ENCODE peak calls at places on chromosomes 1 and 21, in seven cellular contexts. One of them, this sample, is unnamed.

GRCh38 chr1:114336360-114336759 is 174.6 kb downstream of the TRIM33 start:
- DNase-seq in heart left ventricle: no peak
- DNase-seq in Peyer's patch: no peak
- DNase-seq in A549: no peak
- DNase-seq in suprapubic skin: no peak
- DNase-seq in tibial nerve: no peak
- DNase-seq in esophagus muscularis mucosa: peak
- DNase-seq in this sample: no peak

GRCh38 chr21:44878053-44878982 is 4.8 kb upstream of the PTTG1IP start:
- DNase-seq in heart left ventricle: peak
- DNase-seq in Peyer's patch: peak
- DNase-seq in A549: peak
- DNase-seq in suprapubic skin: no peak
- DNase-seq in tibial nerve: no peak
- DNase-seq in esophagus muscularis mucosa: no peak
- DNase-seq in this sample: no peak

GRCh38 chr1:28247603-28248272 is 11.6 kb upstream of the SESN2 start:
- DNase-seq in heart left ventricle: no peak
- DNase-seq in Peyer's patch: no peak
- DNase-seq in A549: no peak
- DNase-seq in suprapubic skin: no peak
- DNase-seq in tibial nerve: no peak
- DNase-seq in esophagus muscularis mucosa: no peak
- DNase-seq in this sample: no peak

GRCh38 chr21:34649400-34649799 is 19.4 kb upstream of the CLIC6 start:
- DNase-seq in heart left ventricle: no peak
- DNase-seq in Peyer's patch: no peak
- DNase-seq in A549: no peak
- DNase-seq in suprapubic skin: no peak
- DNase-seq in tibial nerve: no peak
- DNase-seq in esophagus muscularis mucosa: no peak
- DNase-seq in this sample: peak

GRCh38 chr21:15986277-15986676 is 256.5 kb downstream of the USP25 start:
- DNase-seq in heart left ventricle: no peak
- DNase-seq in Peyer's patch: no peak
- DNase-seq in A549: no peak
- DNase-seq in suprapubic skin: no peak
- DNase-seq in tibial nerve: no peak
- DNase-seq in esophagus muscularis mucosa: no peak
- DNase-seq in this sample: no peak

GRCh38 chr1:36322085-36322785 is 1.2 kb downstream of the EVA1B start:
- DNase-seq in heart left ventricle: peak
- DNase-seq in Peyer's patch: no peak
- DNase-seq in A549: no peak
- DNase-seq in suprapubic skin: no peak
- DNase-seq in tibial nerve: no peak
- DNase-seq in esophagus muscularis mucosa: no peak
- DNase-seq in this sample: no peak

GRCh38 chr21:46196733-46197132 is 12.5 kb upstream of the SPATC1L start:
- DNase-seq in heart left ventricle: no peak
- DNase-seq in Peyer's patch: peak
- DNase-seq in A549: no peak
- DNase-seq in suprapubic skin: peak
- DNase-seq in tibial nerve: no peak
- DNase-seq in esophagus muscularis mucosa: no peak
- DNase-seq in this sample: no peak

GRCh38 chr1:202283991-202284390 is 57.7 kb downstream of the UBE2T start:
- DNase-seq in heart left ventricle: no peak
- DNase-seq in Peyer's patch: no peak
- DNase-seq in A549: peak
- DNase-seq in suprapubic skin: no peak
- DNase-seq in tibial nerve: no peak
- DNase-seq in esophagus muscularis mucosa: no peak
- DNase-seq in this sample: no peak

GRCh38 chr1:43968348-43968948 is 1.4 kb upstream of the DPH2 start:
- DNase-seq in heart left ventricle: no peak
- DNase-seq in Peyer's patch: no peak
- DNase-seq in A549: no peak
- DNase-seq in suprapubic skin: no peak
- DNase-seq in tibial nerve: no peak
- DNase-seq in esophagus muscularis mucosa: no peak
- DNase-seq in this sample: no peak

GRCh38 chr1:7827134-7827955 is 25.5 kb downstream of the UTS2 start:
- DNase-seq in heart left ventricle: no peak
- DNase-seq in Peyer's patch: peak
- DNase-seq in A549: no peak
- DNase-seq in suprapubic skin: no peak
- DNase-seq in tibial nerve: no peak
- DNase-seq in esophagus muscularis mucosa: no peak
- DNase-seq in this sample: no peak

GRCh38 chr1:211378844-211379243 is 52.2 kb downstream of the TRAF5 start:
- DNase-seq in heart left ventricle: no peak
- DNase-seq in Peyer's patch: no peak
- DNase-seq in A549: no peak
- DNase-seq in suprapubic skin: no peak
- DNase-seq in tibial nerve: no peak
- DNase-seq in esophagus muscularis mucosa: no peak
- DNase-seq in this sample: no peak

GRCh38 chr1:147169840-147170674 is 2.2 kb downstream of the PRKAB2 start:
- DNase-seq in heart left ventricle: no peak
- DNase-seq in Peyer's patch: no peak
- DNase-seq in A549: no peak
- DNase-seq in suprapubic skin: no peak
- DNase-seq in tibial nerve: no peak
- DNase-seq in esophagus muscularis mucosa: no peak
- DNase-seq in this sample: no peak

GRCh38 chr1:147168626-147169058 is 3.6 kb downstream of the PRKAB2 start:
- DNase-seq in heart left ventricle: no peak
- DNase-seq in Peyer's patch: peak
- DNase-seq in A549: no peak
- DNase-seq in suprapubic skin: no peak
- DNase-seq in tibial nerve: peak
- DNase-seq in esophagus muscularis mucosa: no peak
- DNase-seq in this sample: no peak

GRCh38 chr1:147171399-147172167 is 687 bp downstream of the PRKAB2 start:
- DNase-seq in heart left ventricle: no peak
- DNase-seq in Peyer's patch: no peak
- DNase-seq in A549: peak
- DNase-seq in suprapubic skin: no peak
- DNase-seq in tibial nerve: no peak
- DNase-seq in esophagus muscularis mucosa: no peak
- DNase-seq in this sample: no peak

GRCh38 chr1:147169171-147169570 is 3.1 kb downstream of the PRKAB2 start:
- DNase-seq in heart left ventricle: no peak
- DNase-seq in Peyer's patch: no peak
- DNase-seq in A549: no peak
- DNase-seq in suprapubic skin: no peak
- DNase-seq in tibial nerve: no peak
- DNase-seq in esophagus muscularis mucosa: no peak
- DNase-seq in this sample: no peak

DNA sequence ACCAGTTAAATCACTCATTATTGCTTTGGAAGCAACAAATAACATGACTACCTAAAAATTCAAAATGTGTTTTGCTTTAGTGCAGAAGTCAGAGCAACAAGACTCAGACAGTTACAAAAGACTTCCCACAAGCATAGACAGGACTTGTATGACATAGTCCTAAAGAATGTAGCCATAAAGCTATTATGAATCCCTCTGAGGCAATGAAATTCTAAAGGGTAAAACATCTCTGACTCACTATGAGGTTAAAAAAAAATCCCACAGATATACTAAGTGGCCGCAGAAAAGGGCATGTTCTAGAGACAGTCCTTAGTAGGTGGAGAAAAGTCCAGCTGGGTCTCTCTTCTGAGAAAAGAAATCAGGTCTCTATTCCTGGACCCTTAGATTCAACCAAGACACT is 4.9 kb downstream of the PRKAB2 start:
- DNase-seq in heart left ventricle: no peak
- DNase-seq in Peyer's patch: no peak
- DNase-seq in A549: peak
- DNase-seq in suprapubic skin: no peak
- DNase-seq in tibial nerve: no peak
- DNase-seq in esophagus muscularis mucosa: no peak
- DNase-seq in this sample: no peak
- H3K4me3 ChIP-seq in heart left ventricle: no peak
- H3K4me3 ChIP-seq in Peyer's patch: peak
- H3K4me3 ChIP-seq in A549: no peak
- H3K4me3 ChIP-seq in suprapubic skin: no peak
- H3K4me3 ChIP-seq in tibial nerve: no peak
- H3K4me3 ChIP-seq in esophagus muscularis mucosa: no peak
- H3K4me3 ChIP-seq in this sample: no peak

DNA sequence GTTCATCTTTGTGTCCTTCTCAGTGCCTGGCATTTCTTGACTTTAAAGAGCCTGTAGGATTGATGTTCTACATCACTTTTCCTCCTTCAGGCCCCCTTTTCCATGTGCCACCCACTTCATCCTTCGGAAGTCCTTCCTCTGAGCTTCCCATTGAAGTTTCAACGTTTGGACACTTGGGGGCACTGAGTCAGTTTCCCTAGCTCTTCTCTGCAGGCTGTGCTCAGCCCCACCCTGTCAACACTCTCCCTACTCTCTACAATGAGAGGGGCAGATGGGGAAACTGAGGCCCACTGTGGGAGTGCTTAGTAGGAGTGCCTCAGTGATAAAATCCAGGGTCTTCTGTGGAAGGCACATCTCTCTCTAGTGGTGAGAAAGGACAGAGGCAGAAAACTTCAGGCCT is 11.9 kb downstream of the KCNJ10 start:
- DNase-seq in heart left ventricle: no peak
- DNase-seq in Peyer's patch: no peak
- DNase-seq in A549: no peak
- DNase-seq in suprapubic skin: no peak
- DNase-seq in tibial nerve: no peak
- DNase-seq in esophagus muscularis mucosa: no peak
- DNase-seq in this sample: no peak
- TF ChIP-seq CTCF in heart left ventricle: peak
- TF ChIP-seq CTCF in Peyer's patch: peak
- TF ChIP-seq CTCF in A549: peak
- TF ChIP-seq CTCF in suprapubic skin: no peak
- TF ChIP-seq CTCF in tibial nerve: no peak
- TF ChIP-seq CTCF in esophagus muscularis mucosa: no peak
- TF ChIP-seq CTCF in this sample: no peak

DNA sequence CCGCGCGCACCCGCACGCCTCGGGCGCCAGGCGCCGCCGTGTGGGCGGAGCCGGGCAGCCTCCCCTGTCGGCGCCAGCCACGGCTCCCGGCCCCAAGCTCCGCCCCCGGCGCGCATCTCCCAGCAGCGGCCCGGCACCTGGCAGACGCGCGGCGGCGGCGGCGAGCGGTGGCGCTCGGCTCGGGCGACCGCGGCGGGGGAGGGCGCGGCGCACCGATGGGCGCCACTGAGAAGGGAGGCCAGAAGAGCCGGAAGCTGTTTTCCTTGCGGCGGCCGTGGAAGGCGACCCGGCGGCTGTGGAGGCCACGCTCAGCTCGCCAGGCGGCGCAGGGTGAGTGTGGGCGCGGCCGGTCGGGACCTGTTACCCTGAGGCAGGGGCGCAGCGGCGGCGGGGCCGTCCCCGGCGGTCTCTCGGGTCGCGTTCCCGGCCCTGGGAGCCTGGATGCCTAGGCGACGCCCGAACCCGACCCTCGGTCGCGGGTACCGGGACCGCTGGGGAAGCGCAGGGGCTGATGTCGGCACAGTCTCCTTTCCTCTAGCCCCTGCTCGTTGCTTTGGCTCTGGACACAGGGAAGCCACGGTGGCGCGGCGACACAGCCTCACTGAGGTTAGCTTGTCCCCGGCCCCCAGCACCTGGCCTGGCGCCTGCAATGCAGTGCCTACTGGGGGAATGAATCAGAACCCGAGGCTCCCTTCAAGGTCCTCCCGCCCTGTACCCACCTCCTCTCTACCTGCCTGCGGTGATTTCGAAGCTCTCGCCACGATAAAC is 54.8 kb upstream of the DNAJC6 start:
- DNase-seq in heart left ventricle: peak
- DNase-seq in Peyer's patch: peak
- DNase-seq in A549: peak
- DNase-seq in suprapubic skin: peak
- DNase-seq in tibial nerve: peak
- DNase-seq in esophagus muscularis mucosa: peak
- DNase-seq in this sample: peak
- TF ChIP-seq POLR2A in heart left ventricle: no peak
- TF ChIP-seq POLR2A in Peyer's patch: no peak
- TF ChIP-seq POLR2A in A549: peak
- TF ChIP-seq POLR2A in suprapubic skin: no peak
- TF ChIP-seq POLR2A in tibial nerve: peak
- TF ChIP-seq POLR2A in esophagus muscularis mucosa: no peak
- TF ChIP-seq POLR2A in this sample: no peak

GRCh38 chr1:1259948-1260614 is 13.6 kb upstream of the C1QTNF12 start:
- DNase-seq in heart left ventricle: no peak
- DNase-seq in Peyer's patch: no peak
- DNase-seq in A549: no peak
- DNase-seq in suprapubic skin: no peak
- DNase-seq in tibial nerve: no peak
- DNase-seq in esophagus muscularis mucosa: no peak
- DNase-seq in this sample: no peak
- H3K4me3 ChIP-seq in heart left ventricle: no peak
- H3K4me3 ChIP-seq in Peyer's patch: no peak
- H3K4me3 ChIP-seq in A549: no peak
- H3K4me3 ChIP-seq in suprapubic skin: no peak
- H3K4me3 ChIP-seq in tibial nerve: no peak
- H3K4me3 ChIP-seq in esophagus muscularis mucosa: no peak
- H3K4me3 ChIP-seq in this sample: no peak

GRCh38 chr1:243475966-243476365 is 220.1 kb downstream of the SDCCAG8 start:
- DNase-seq in heart left ventricle: no peak
- DNase-seq in Peyer's patch: no peak
- DNase-seq in A549: peak
- DNase-seq in suprapubic skin: no peak
- DNase-seq in tibial nerve: no peak
- DNase-seq in esophagus muscularis mucosa: no peak
- DNase-seq in this sample: no peak
- TF ChIP-seq CTCF in heart left ventricle: no peak
- TF ChIP-seq CTCF in Peyer's patch: peak
- TF ChIP-seq CTCF in A549: no peak
- TF ChIP-seq CTCF in suprapubic skin: no peak
- TF ChIP-seq CTCF in tibial nerve: no peak
- TF ChIP-seq CTCF in esophagus muscularis mucosa: no peak
- TF ChIP-seq CTCF in this sample: no peak

GRCh38 chr1:73194965-73195364 is 912.6 kb upstream of the NEGR1 start:
- DNase-seq in heart left ventricle: no peak
- DNase-seq in Peyer's patch: no peak
- DNase-seq in A549: no peak
- DNase-seq in suprapubic skin: no peak
- DNase-seq in tibial nerve: no peak
- DNase-seq in esophagus muscularis mucosa: no peak
- DNase-seq in this sample: no peak
- TF ChIP-seq POLR2A in heart left ventricle: no peak
- TF ChIP-seq POLR2A in Peyer's patch: no peak
- TF ChIP-seq POLR2A in A549: no peak
- TF ChIP-seq POLR2A in suprapubic skin: no peak
- TF ChIP-seq POLR2A in tibial nerve: no peak
- TF ChIP-seq POLR2A in esophagus muscularis mucosa: no peak
- TF ChIP-seq POLR2A in this sample: no peak

This sample was measured in lower leg skin.